ENCODE peak calls at places on chromosome 4, in nine cellular contexts. K, Y, U, O, R, T, M, S and F are unnamed samples.

GRCh38 chr4:170610464-170610863 is 520.7 kb upstream of the AADAT start:
- DNase-seq in K (no peak), Y (no peak), U (no peak), O (no peak), R (no peak), T (no peak), M (no peak), S (no peak), F (no peak)

GRCh38 chr4:138671606-138672084 is 343.9 kb upstream of the NOCT start:
- DNase-seq in K (no peak), Y (no peak), U (no peak), O (no peak), R (no peak), T (no peak), M (no peak), S (no peak), F (no peak)

GRCh38 chr4:21102667-21103066 is 402.4 kb downstream of the PACRGL start:
- DNase-seq in K (no peak), Y (no peak), U (no peak), O (no peak), R (no peak), T (no peak), M (no peak), S (no peak), F (no peak)

GRCh38 chr4:63764400-63764799 is 644.9 kb downstream of the TECRL start:
- DNase-seq in K (no peak), Y (no peak), U (no peak), O (no peak), R (no peak), T (no peak), M (no peak), S (no peak), F (no peak)

GRCh38 chr4:165016971-165017370 is 14.8 kb upstream of the TRIM60 start:
- DNase-seq in K (peak; percentile 1), Y (no peak), U (no peak), O (peak; percentile 32), R (no peak), T (peak; percentile 16), M (no peak), S (no peak), F (no peak)

GRCh38 chr4:33063238-33063637 is 2343.1 kb downstream of the PCDH7 start:
- DNase-seq in K (no peak), Y (no peak), U (peak; percentile 54), O (no peak), R (peak; percentile 83), T (no peak), M (no peak), S (no peak), F (no peak)

GRCh38 chr4:136136566-136136965 is 1395.7 kb downstream of the PCDH18 start:
- DNase-seq in K (no peak), Y (no peak), U (no peak), O (no peak), R (no peak), T (no peak), M (no peak), S (no peak), F (no peak)

GRCh38 chr4:90071289-90072235 is 55.6 kb upstream of the CCSER1 start:
- DNase-seq in K (no peak), Y (no peak), U (no peak), O (no peak), R (no peak), T (no peak), M (peak; percentile 8), S (no peak), F (no peak)

GRCh38 chr4:22515145-22515887 is 550 bp downstream of the ADGRA3 start:
- DNase-seq in K (peak; percentile 74), Y (no peak), U (peak; percentile 64), O (no peak), R (peak; percentile 78), T (peak; percentile 87), M (peak; percentile 52), S (peak; percentile 79), F (peak; percentile 80)
- H3K27ac ChIP-seq in K (peak overlapping the region; percentile 92), Y (peak overlapping the region; percentile 82), U (peak overlapping the region; percentile 54), O (peak overlapping the region; percentile 87), R (peak overlapping the region; percentile 75), T (peak overlapping the region; percentile 71), M (peak overlapping the region; percentile 77), S (peak overlapping the region; percentile 77), F (peak overlapping the region; percentile 62)

GRCh38 chr4:108786351-108786750 is 23.5 kb upstream of the ETNPPL start:
- DNase-seq in K (no peak), Y (no peak), U (no peak), O (no peak), R (no peak), T (no peak), M (no peak), S (no peak), F (no peak)

GRCh38 chr4:108787724-108788123 is 24.9 kb upstream of the ETNPPL start:
- DNase-seq in K (no peak), Y (no peak), U (no peak), O (no peak), R (no peak), T (no peak), M (no peak), S (no peak), F (no peak)

GRCh38 chr4:108779958-108780357 is 17.1 kb upstream of the ETNPPL start:
- DNase-seq in K (no peak), Y (no peak), U (no peak), O (no peak), R (no peak), T (no peak), M (no peak), S (no peak), F (no peak)

GRCh38 chr4:108787106-108787505 is 24.3 kb upstream of the ETNPPL start:
- DNase-seq in K (no peak), Y (no peak), U (no peak), O (no peak), R (no peak), T (no peak), M (no peak), S (no peak), F (no peak)

GRCh38 chr4:108783666-108784463 is 21.0 kb upstream of the ETNPPL start:
- DNase-seq in K (peak; percentile 10), Y (no peak), U (no peak), O (peak; percentile 12), R (no peak), T (peak; percentile 37), M (no peak), S (no peak), F (no peak)
- TF ChIP-seq CTCF in K (peak; percentile 43), Y (no peak), U (no peak), O (peak; percentile 45), R (peak; percentile 16), T (peak; percentile 42), M (no peak), S (no peak), F (no peak)

GRCh38 chr4:7067147-7067522 is 729 bp downstream of the GRPEL1 start:
- DNase-seq in K (no peak), Y (no peak), U (no peak), O (no peak), R (no peak), T (no peak), M (peak; percentile 67), S (peak; percentile 75), F (no peak)

GRCh38 chr4:7068883-7069282 is 1.0 kb upstream of the GRPEL1 start:
- DNase-seq in K (no peak), Y (peak; percentile 76), U (no peak), O (no peak), R (peak; percentile 33), T (peak; percentile 19), M (no peak), S (peak; percentile 62), F (no peak)

GRCh38 chr4:7066493-7066892 is 1.4 kb downstream of the GRPEL1 start:
- DNase-seq in K (no peak), Y (peak; percentile 53), U (no peak), O (no peak), R (no peak), T (no peak), M (no peak), S (peak; percentile 25), F (no peak)

GRCh38 chr4:7068279-7068842 is 497 bp upstream of the GRPEL1 start:
- DNase-seq in K (no peak), Y (peak; percentile 99), U (no peak), O (no peak), R (no peak), T (no peak), M (no peak), S (no peak), F (no peak)

DNA sequence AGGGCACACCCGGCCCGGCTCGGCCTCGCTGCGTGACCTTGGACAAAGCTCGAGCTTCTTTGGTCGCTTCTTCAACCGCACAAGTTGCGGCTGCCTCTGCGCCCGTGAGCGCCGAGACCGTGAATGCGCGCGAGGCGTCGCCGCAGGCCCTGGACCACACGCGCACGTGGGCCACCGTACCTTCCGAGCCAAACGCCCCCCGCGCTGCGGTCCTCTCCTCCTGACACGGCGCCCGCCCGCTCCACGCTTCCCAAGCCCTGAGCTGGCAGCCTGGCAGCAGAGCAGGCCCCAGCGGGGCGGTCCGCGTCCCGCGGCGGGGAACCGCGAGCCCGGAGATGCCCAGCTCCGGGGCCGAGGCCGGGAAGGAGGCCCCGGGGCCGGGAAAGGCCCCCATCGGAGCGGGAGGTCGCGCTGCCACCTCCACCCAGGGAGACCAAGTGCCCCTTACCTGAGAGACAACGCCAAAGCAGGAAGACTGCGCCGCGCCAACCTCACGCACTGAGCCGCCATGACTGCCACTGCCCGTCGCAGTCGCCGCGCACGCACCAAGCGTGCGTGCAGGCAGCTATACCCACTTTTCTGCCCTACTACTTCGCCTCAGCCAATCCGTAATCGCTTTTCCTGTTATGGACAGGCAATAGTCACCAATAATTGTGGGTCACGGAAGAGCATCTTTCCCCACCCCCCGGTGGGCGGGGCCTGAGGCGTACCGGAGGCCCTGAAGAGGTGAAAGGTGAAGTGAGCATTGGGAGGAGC is at the start of gene GRPEL1:
- DNase-seq in K (peak; percentile 83), Y (peak; percentile 84), U (peak; percentile 99), O (peak; percentile 98), R (peak; percentile 98), T (peak; percentile 99), M (peak; percentile 100), S (peak; percentile 100), F (peak; percentile 92)
- H3K27ac ChIP-seq in K (peak within 1 kb of the TSS; percentile 86), Y (peak within 1 kb of the TSS; percentile 93), U (peak within 1 kb of the TSS; percentile 85), O (peak within 1 kb of the TSS; percentile 78), R (peak within 1 kb of the TSS; percentile 89), T (peak within 1 kb of the TSS; percentile 85), M (peak within 1 kb of the TSS; percentile 88), S (peak within 1 kb of the TSS; percentile 87), F (peak within 1 kb of the TSS; percentile 96)

GRCh38 chr4:140993969-140994459 is 139.3 kb downstream of the RNF150 start:
- DNase-seq in K (no peak), Y (no peak), U (no peak), O (no peak), R (no peak), T (no peak), M (no peak), S (no peak), F (no peak)

GRCh38 chr4:140993350-140993749 is 139.9 kb downstream of the RNF150 start:
- DNase-seq in K (no peak), Y (no peak), U (no peak), O (no peak), R (no peak), T (no peak), M (no peak), S (no peak), F (no peak)

GRCh38 chr4:141002323-141002805 is 130.9 kb downstream of the RNF150 start:
- DNase-seq in K (no peak), Y (no peak), U (peak; percentile 93), O (no peak), R (peak; percentile 94), T (no peak), M (no peak), S (no peak), F (no peak)

GRCh38 chr4:140995058-140995457 is 138.2 kb downstream of the RNF150 start:
- DNase-seq in K (no peak), Y (no peak), U (no peak), O (no peak), R (peak; percentile 32), T (no peak), M (no peak), S (no peak), F (no peak)

GRCh38 chr4:140996757-140997156 is 136.5 kb downstream of the RNF150 start:
- DNase-seq in K (no peak), Y (no peak), U (peak; percentile 78), O (no peak), R (peak; percentile 98), T (peak; percentile 21), M (no peak), S (no peak), F (no peak)
- TF ChIP-seq CTCF in K (no peak), Y (no peak), U (peak; percentile 48), O (no peak), R (peak; percentile 9), T (peak; percentile 42), M (no peak), S (no peak), F (no peak)